ENCODE peak calls at places on chromosomes 6 and 20, in five cellular contexts. I is H1, G is neuronal stem cell, H is trophoblast cell, E is H9. S is an unnamed sample. For H3K4me1, the result is how much of the 10 kb centered on the place peaks cover.

GRCh38 chr6:36197739-36198221 is 1.2 kb downstream of the BRPF3 start:
- DNase-seq in I (no peak), G (peak), H (no peak), E (no peak), S (no peak)

GRCh38 chr20:45450097-45450818 is 19.3 kb upstream of the WFDC2 start:
- DNase-seq in I (no peak), G (no peak), H (peak), E (peak), S (peak)

GRCh38 chr6:138844203-138844602 is 48.3 kb downstream of the ECT2L start:
- DNase-seq in I (no peak), G (no peak), H (no peak), E (no peak), S (no peak)

GRCh38 chr6:74749211-74750142 is 456.4 kb downstream of the COL12A1 start:
- DNase-seq in I (no peak), G (peak), H (no peak), E (no peak), S (peak)

GRCh38 chr6:63174173-63174572 is 37.1 kb upstream of the FKBP1C start:
- DNase-seq in I (no peak), G (no peak), H (no peak), E (no peak), S (no peak)

GRCh38 chr6:12271997-12272396 is 18.2 kb upstream of the EDN1 start:
- DNase-seq in I (no peak), G (no peak), H (no peak), E (no peak), S (no peak)

GRCh38 chr20:14481863-14482262 is 144.5 kb upstream of the FLRT3 start:
- DNase-seq in I (no peak), G (no peak), H (peak), E (no peak), S (no peak)

GRCh38 chr20:41692479-41693135 is 74.4 kb upstream of the CHD6 start:
- DNase-seq in I (peak), G (peak), H (peak), E (peak), S (no peak)

GRCh38 chr6:5671162-5671561 is 335.6 kb downstream of the NRN1 start:
- DNase-seq in I (no peak), G (no peak), H (peak), E (no peak), S (peak)

DNA sequence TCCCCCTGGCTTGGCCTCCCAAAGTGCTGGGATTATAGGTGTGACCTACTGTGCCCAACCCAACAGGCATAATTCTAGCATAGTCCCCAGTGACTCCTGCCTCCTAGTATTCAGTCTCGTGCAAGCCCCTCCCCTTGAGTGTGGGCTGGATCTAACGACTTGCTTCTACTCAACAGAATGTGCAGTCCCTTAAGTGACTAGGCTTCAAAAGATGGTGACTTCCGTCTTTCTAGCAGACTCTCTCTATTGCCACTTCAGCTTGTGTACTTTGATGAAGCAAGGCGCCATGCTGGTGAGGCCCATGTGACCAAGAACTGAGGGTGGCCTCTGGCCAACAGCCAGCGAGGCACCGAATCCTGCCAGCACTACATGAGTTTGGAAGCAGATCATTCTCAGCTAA is 109.6 kb upstream of the TRAF3IP2 start:
- DNase-seq in I (no peak), G (no peak), H (no peak), E (no peak), S (no peak)
- H3K4me1 ChIP-seq in I (under half), G (under half), H (under half), E (under half), S (under half)

DNA sequence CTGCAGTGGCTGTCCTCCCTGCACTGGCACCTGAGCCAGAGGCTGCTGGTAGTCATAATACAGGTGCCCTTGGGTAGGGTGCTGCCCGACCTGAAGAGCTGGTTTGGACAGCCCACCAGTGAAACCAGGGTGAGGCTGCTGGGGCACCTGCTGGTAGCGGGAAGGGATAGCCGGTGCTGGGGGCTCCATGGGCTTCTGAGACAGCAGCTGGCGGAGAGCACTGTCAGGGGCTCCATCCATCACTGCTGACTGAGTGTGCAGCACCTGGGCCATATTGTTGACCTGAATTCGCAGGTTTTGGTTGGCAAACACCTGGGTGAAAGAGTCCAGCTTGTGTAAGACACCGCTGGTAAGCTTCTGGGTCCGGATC is 51.2 kb upstream of the MRPS10 start:
- DNase-seq in I (no peak), G (no peak), H (no peak), E (no peak), S (no peak)
- H2BK12ac ChIP-seq in I (no peak), G (no peak), H (no peak), E (no peak), S (no peak)

DNA sequence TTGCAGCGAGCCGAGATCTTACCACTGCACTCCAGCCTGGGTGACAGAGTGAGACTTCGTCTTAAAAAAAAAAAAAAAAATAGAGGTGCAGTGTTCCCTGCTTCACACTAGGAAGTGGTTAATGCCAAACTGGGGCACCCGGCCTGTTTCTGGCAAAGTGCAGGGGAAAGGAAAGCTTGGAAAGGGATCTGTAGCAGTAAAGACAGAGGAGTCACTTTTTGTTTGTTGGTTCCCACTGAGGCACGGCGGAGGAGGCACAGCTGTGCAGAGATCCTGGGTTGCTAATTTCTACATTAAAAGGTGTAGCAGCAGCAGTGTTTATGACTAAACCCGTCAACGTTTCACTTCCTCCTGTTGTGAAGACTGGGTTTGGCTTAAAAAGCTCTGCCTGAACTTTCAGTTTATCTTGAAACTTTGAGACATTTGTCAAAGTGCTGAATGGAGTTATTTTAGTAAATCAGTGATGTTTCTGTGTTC is 125.6 kb downstream of the CARMIL1 start:
- DNase-seq in I (no peak), G (no peak), H (no peak), E (no peak), S (no peak)
- H3K4me1 ChIP-seq in I (under half), G (under half), H (under half), E (under half), S (under half)

GRCh38 chr6:132061381-132061780 is 110.2 kb upstream of the CCN2 start:
- DNase-seq in I (no peak), G (no peak), H (no peak), E (no peak), S (no peak)
- H2BK12ac ChIP-seq in I (no peak), G (no peak), H (no peak), E (no peak), S (no peak)

S was measured in mesenchymal stem cell.